ENCODE peak calls at places on chromosomes 7 and 10, in five cellular contexts. X is ELR, G is B cell, P is choroid plexus epithelial cell, K is lower lobe of right lung. N is an unnamed sample.

GRCh38 chr10:123517901-123518300 is 148.3 kb upstream of the GPR26 start:
- DNase-seq in X (no peak), G (no peak), P (no peak), K (no peak), N (no peak)

GRCh38 chr7:43942997-43943701 is 16.9 kb downstream of the UBE2D4 start:
- DNase-seq in X (peak), G (no peak), P (no peak), K (no peak), N (no peak)

GRCh38 chr10:102633282-102633681 is 11.0 kb upstream of the TRIM8 start:
- DNase-seq in X (peak), G (no peak), P (peak), K (peak), N (no peak)

GRCh38 chr10:121975295-121976086 is 474 bp upstream of the NSMCE4A start:
- DNase-seq in X (no peak), G (no peak), P (no peak), K (no peak), N (no peak)

GRCh38 chr7:138097064-138097741 is 20.9 kb downstream of the AKR1D1 start:
- DNase-seq in X (peak), G (no peak), P (peak), K (no peak), N (no peak)

GRCh38 chr7:145224775-145225174 is 388.9 kb upstream of the TPK1 start:
- DNase-seq in X (no peak), G (no peak), P (no peak), K (no peak), N (no peak)

GRCh38 chr10:71726673-71727428 is 7.3 kb upstream of the C10orf105 start:
- DNase-seq in X (no peak), G (no peak), P (no peak), K (no peak), N (peak)

GRCh38 chr10:78986419-78986818 is 82.3 kb upstream of the ZMIZ1 start:
- DNase-seq in X (no peak), G (no peak), P (no peak), K (no peak), N (no peak)

GRCh38 chr10:119365773-119366640 is 158.6 kb downstream of the GRK5 start:
- DNase-seq in X (no peak), G (no peak), P (peak), K (peak), N (no peak)

GRCh38 chr10:58177362-58177947 is 90.2 kb downstream of the IPMK start:
- DNase-seq in X (peak), G (no peak), P (peak), K (no peak), N (peak)

GRCh38 chr10:69635428-69636272 is 5.6 kb downstream of the FAM241B start:
- DNase-seq in X (no peak), G (no peak), P (no peak), K (no peak), N (no peak)

GRCh38 chr10:11382187-11382586 is 229.3 kb downstream of the USP6NL start:
- DNase-seq in X (no peak), G (no peak), P (no peak), K (no peak), N (no peak)

GRCh38 chr10:50398383-50398782 is 147.1 kb upstream of the ASAH2 start:
- DNase-seq in X (no peak), G (no peak), P (peak), K (no peak), N (no peak)

GRCh38 chr7:100793806-100794660 is 33.3 kb downstream of the EPHB4 start:
- DNase-seq in X (peak), G (no peak), P (peak), K (no peak), N (no peak)

GRCh38 chr7:135939268-135939667 is 37.9 kb downstream of the MTPN start:
- DNase-seq in X (no peak), G (no peak), P (peak), K (no peak), N (no peak)

GRCh38 chr7:50197547-50197946 is 104.5 kb upstream of the ZPBP start:
- DNase-seq in X (no peak), G (no peak), P (no peak), K (no peak), N (peak)

GRCh38 chr10:11246752-11247467 is 229.2 kb downstream of the CELF2 start:
- DNase-seq in X (no peak), G (no peak), P (no peak), K (no peak), N (no peak)

GRCh38 chr10:110006358-110007170 is 1.2 kb upstream of the ADD3 start:
- DNase-seq in X (peak), G (no peak), P (peak), K (peak), N (no peak)